ENCODE peak calls at places on chromosomes 5 and 9, in six cellular contexts. One of them, this sample, is unnamed. For H3K36me3, the result is how much of the 10 kb centered on the place peaks cover.

GRCh38 chr5:96381526-96381925 is 51.5 kb downstream of the PCSK1 start:
- DNase-seq in IMR-90: no peak
- DNase-seq in mesendoderm: peak
- DNase-seq in H1: no peak
- DNase-seq in mesenchymal stem cell: no peak
- DNase-seq in trophoblast cell: no peak
- DNase-seq in this sample: no peak

GRCh38 chr9:72623156-72623555 is 101.7 kb downstream of the TMC1 start:
- DNase-seq in IMR-90: no peak
- DNase-seq in mesendoderm: no peak
- DNase-seq in H1: no peak
- DNase-seq in mesenchymal stem cell: no peak
- DNase-seq in trophoblast cell: no peak
- DNase-seq in this sample: no peak

GRCh38 chr5:180082633-180083420 is 11.3 kb upstream of the RNF130 start:
- DNase-seq in IMR-90: no peak
- DNase-seq in mesendoderm: peak
- DNase-seq in H1: peak
- DNase-seq in mesenchymal stem cell: no peak
- DNase-seq in trophoblast cell: no peak
- DNase-seq in this sample: peak

GRCh38 chr5:16417392-16418074 is 48.1 kb downstream of the ZNF622 start:
- DNase-seq in IMR-90: no peak
- DNase-seq in mesendoderm: no peak
- DNase-seq in H1: no peak
- DNase-seq in mesenchymal stem cell: no peak
- DNase-seq in trophoblast cell: no peak
- DNase-seq in this sample: no peak

GRCh38 chr5:28809811-28810750 is 1771.7 kb upstream of the CDH9 start:
- DNase-seq in IMR-90: no peak
- DNase-seq in mesendoderm: no peak
- DNase-seq in H1: no peak
- DNase-seq in mesenchymal stem cell: no peak
- DNase-seq in trophoblast cell: peak
- DNase-seq in this sample: no peak

GRCh38 chr5:74040065-74040551 is 414.1 kb downstream of the ARHGEF28 start:
- DNase-seq in IMR-90: peak
- DNase-seq in mesendoderm: no peak
- DNase-seq in H1: no peak
- DNase-seq in mesenchymal stem cell: peak
- DNase-seq in trophoblast cell: peak
- DNase-seq in this sample: no peak

GRCh38 chr9:90167920-90168319 is 474.7 kb downstream of the DIRAS2 start:
- DNase-seq in IMR-90: no peak
- DNase-seq in mesendoderm: no peak
- DNase-seq in H1: no peak
- DNase-seq in mesenchymal stem cell: no peak
- DNase-seq in trophoblast cell: no peak
- DNase-seq in this sample: no peak

GRCh38 chr9:91698266-91698665 is 251.8 kb downstream of the ROR2 start:
- DNase-seq in IMR-90: no peak
- DNase-seq in mesendoderm: no peak
- DNase-seq in H1: no peak
- DNase-seq in mesenchymal stem cell: no peak
- DNase-seq in trophoblast cell: no peak
- DNase-seq in this sample: no peak

GRCh38 chr9:29974197-29974596 is 2400.9 kb upstream of the C9orf72 start:
- DNase-seq in IMR-90: no peak
- DNase-seq in mesendoderm: no peak
- DNase-seq in H1: no peak
- DNase-seq in mesenchymal stem cell: no peak
- DNase-seq in trophoblast cell: no peak
- DNase-seq in this sample: no peak

DNA sequence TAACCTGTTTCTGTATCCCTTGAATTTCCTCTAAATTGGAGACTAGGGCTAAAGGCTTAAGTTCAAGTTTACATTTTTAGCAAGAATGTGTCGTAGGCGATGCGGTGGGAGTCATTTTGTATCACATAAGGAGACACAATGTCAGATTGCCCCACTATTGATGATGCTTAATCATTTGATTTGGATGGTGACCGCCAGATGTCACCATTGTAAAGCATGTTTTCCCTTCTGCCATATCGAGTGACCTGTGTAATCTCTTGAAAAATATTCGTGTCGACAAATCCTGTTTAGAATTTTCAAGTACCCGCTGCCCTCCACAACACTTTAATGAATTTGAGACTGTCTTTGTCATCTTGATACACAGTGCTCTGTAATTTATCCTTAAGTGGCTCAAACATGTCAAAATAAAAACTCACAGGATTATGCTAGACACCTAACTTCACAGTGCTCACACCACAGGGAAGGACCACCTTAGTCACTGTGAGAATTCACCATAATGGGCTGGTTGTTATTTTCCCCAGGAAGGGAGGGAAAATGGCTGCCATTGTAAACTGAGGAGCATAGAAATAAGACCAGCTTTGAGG is 34.5 kb upstream of the SLC46A2 start:
- DNase-seq in IMR-90: peak
- DNase-seq in mesendoderm: peak
- DNase-seq in H1: no peak
- DNase-seq in mesenchymal stem cell: peak
- DNase-seq in trophoblast cell: no peak
- DNase-seq in this sample: no peak
- H2BK5ac ChIP-seq in IMR-90: no peak
- H2BK5ac ChIP-seq in mesendoderm: no peak
- H2BK5ac ChIP-seq in H1: no peak
- H2BK5ac ChIP-seq in mesenchymal stem cell: no peak
- H2BK5ac ChIP-seq in trophoblast cell: no peak
- H2BK5ac ChIP-seq in this sample: no peak

GRCh38 chr5:178327931-178328711 is 95.5 kb upstream of the PHYKPL start:
- DNase-seq in IMR-90: no peak
- DNase-seq in mesendoderm: no peak
- DNase-seq in H1: no peak
- DNase-seq in mesenchymal stem cell: no peak
- DNase-seq in trophoblast cell: no peak
- DNase-seq in this sample: no peak

GRCh38 chr5:178329331-178329730 is 96.7 kb upstream of the PHYKPL start:
- DNase-seq in IMR-90: no peak
- DNase-seq in mesendoderm: no peak
- DNase-seq in H1: peak
- DNase-seq in mesenchymal stem cell: no peak
- DNase-seq in trophoblast cell: no peak
- DNase-seq in this sample: no peak

GRCh38 chr5:178328826-178329225 is 96.2 kb upstream of the PHYKPL start:
- DNase-seq in IMR-90: no peak
- DNase-seq in mesendoderm: no peak
- DNase-seq in H1: peak
- DNase-seq in mesenchymal stem cell: no peak
- DNase-seq in trophoblast cell: no peak
- DNase-seq in this sample: no peak

GRCh38 chr5:178326054-178326715 is 93.6 kb upstream of the PHYKPL start:
- DNase-seq in IMR-90: no peak
- DNase-seq in mesendoderm: no peak
- DNase-seq in H1: no peak
- DNase-seq in mesenchymal stem cell: peak
- DNase-seq in trophoblast cell: no peak
- DNase-seq in this sample: no peak

DNA sequence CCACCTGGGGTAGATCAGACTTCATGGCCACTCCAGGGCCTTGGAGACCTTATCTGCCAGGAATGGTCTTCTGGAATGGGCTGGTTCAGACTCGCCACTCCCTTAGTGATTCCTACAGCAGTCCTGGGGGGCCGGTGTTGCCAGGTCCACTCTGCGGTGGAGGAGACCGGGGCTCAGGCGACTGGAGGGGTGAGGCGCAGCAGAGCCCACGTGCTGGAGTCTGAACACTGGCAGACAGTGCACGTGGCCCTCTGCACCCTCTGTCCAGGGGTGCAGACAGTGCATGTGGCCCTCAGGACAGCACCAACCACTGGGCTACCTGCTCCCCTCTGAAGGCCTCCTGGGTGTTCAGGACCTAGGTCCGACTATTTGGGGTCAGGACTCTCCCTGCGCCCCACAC is 94.8 kb upstream of the PHYKPL start:
- DNase-seq in IMR-90: no peak
- DNase-seq in mesendoderm: no peak
- DNase-seq in H1: peak
- DNase-seq in mesenchymal stem cell: no peak
- DNase-seq in trophoblast cell: no peak
- DNase-seq in this sample: no peak
- H4K8ac ChIP-seq in IMR-90: no peak
- H4K8ac ChIP-seq in mesendoderm: no peak
- H4K8ac ChIP-seq in H1: no peak
- H4K8ac ChIP-seq in mesenchymal stem cell: no peak
- H4K8ac ChIP-seq in trophoblast cell: no peak
- H4K8ac ChIP-seq in this sample: no peak

GRCh38 chr9:136513191-136513590 is 30.4 kb upstream of the SEC16A start:
- DNase-seq in IMR-90: no peak
- DNase-seq in mesendoderm: no peak
- DNase-seq in H1: no peak
- DNase-seq in mesenchymal stem cell: no peak
- DNase-seq in trophoblast cell: no peak
- DNase-seq in this sample: no peak

GRCh38 chr9:136514022-136514714 is 31.3 kb upstream of the SEC16A start:
- DNase-seq in IMR-90: no peak
- DNase-seq in mesendoderm: no peak
- DNase-seq in H1: no peak
- DNase-seq in mesenchymal stem cell: no peak
- DNase-seq in trophoblast cell: no peak
- DNase-seq in this sample: no peak

GRCh38 chr9:136511670-136512592 is 29.1 kb upstream of the SEC16A start:
- DNase-seq in IMR-90: no peak
- DNase-seq in mesendoderm: no peak
- DNase-seq in H1: no peak
- DNase-seq in mesenchymal stem cell: no peak
- DNase-seq in trophoblast cell: no peak
- DNase-seq in this sample: peak

GRCh38 chr9:136511144-136511669 is 28.4 kb upstream of the SEC16A start:
- DNase-seq in IMR-90: no peak
- DNase-seq in mesendoderm: no peak
- DNase-seq in H1: no peak
- DNase-seq in mesenchymal stem cell: no peak
- DNase-seq in trophoblast cell: no peak
- DNase-seq in this sample: no peak

DNA sequence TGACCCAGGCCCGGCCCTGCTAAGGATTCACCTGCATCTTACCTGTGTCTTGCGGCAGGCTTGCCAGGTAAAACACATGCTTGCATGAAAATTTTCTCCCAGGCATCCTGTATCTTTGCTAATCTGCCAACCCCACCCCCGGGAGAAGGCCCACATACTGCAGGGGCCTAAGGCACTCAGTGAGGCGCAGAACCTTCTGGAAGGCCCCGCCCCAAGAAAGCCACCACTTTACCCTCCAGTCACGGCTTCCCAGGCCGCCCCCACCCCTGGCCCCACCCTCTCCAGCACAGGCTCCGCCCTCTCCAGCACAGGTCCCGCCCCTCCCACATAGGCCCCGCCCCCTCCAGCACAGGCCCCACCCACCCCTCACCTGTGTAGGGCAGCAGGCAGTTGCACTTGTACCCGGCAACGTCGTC is 29.8 kb upstream of the SEC16A start:
- DNase-seq in IMR-90: no peak
- DNase-seq in mesendoderm: no peak
- DNase-seq in H1: no peak
- DNase-seq in mesenchymal stem cell: no peak
- DNase-seq in trophoblast cell: no peak
- DNase-seq in this sample: no peak
- H3K36me3 ChIP-seq in IMR-90: half or more
- H3K36me3 ChIP-seq in mesendoderm: under half
- H3K36me3 ChIP-seq in H1: under half
- H3K36me3 ChIP-seq in mesenchymal stem cell: under half
- H3K36me3 ChIP-seq in trophoblast cell: half or more
- H3K36me3 ChIP-seq in this sample: half or more

GRCh38 chr5:152861231-152861630 is 456.2 kb upstream of the NMUR2 start:
- DNase-seq in IMR-90: no peak
- DNase-seq in mesendoderm: no peak
- DNase-seq in H1: no peak
- DNase-seq in mesenchymal stem cell: no peak
- DNase-seq in trophoblast cell: no peak
- DNase-seq in this sample: no peak
- H2BK5ac ChIP-seq in IMR-90: no peak
- H2BK5ac ChIP-seq in mesendoderm: no peak
- H2BK5ac ChIP-seq in H1: no peak
- H2BK5ac ChIP-seq in mesenchymal stem cell: no peak
- H2BK5ac ChIP-seq in trophoblast cell: no peak
- H2BK5ac ChIP-seq in this sample: no peak

DNA sequence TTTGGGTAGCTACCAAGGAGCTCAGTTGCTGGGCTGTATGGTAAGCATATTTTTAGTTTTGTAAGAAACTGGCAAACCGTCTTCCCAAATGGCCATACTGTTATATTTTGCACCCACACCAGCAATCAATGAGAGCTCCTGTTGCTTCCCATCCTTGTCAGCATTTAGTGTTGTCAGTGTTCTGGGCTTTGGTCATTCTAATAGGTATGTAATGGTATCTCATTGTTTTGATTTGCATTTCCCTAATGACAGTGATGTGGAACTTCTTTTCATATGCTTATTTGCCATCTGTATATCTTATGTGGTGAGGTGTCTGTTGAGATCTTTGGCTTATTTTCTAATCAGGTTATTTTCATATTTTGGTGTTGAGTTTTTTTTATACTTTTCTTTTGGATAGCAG is 320.1 kb downstream of the MLLT3 start:
- DNase-seq in IMR-90: no peak
- DNase-seq in mesendoderm: no peak
- DNase-seq in H1: no peak
- DNase-seq in mesenchymal stem cell: no peak
- DNase-seq in trophoblast cell: no peak
- DNase-seq in this sample: no peak
- H4K8ac ChIP-seq in IMR-90: no peak
- H4K8ac ChIP-seq in mesendoderm: no peak
- H4K8ac ChIP-seq in H1: no peak
- H4K8ac ChIP-seq in mesenchymal stem cell: no peak
- H4K8ac ChIP-seq in trophoblast cell: no peak
- H4K8ac ChIP-seq in this sample: no peak

This sample was measured in neuronal stem cell.